ENCODE peak calls at places on chromosomes 2 and 18, in nine cellular contexts. One of them, this sample, is unnamed.

GRCh38 chr18:13246591-13246990 is 28.0 kb downstream of the LDLRAD4 start:
- DNase-seq in mammary epithelial cell: no peak
- DNase-seq in endodermal cell: no peak
- DNase-seq in neural progenitor cell: no peak
- DNase-seq in endothelial cell of umbilical vein: no peak
- DNase-seq in adipocyte: no peak
- DNase-seq in trophoblast cell: no peak
- DNase-seq in mesendoderm: no peak
- DNase-seq in NT2/D1: no peak
- DNase-seq in this sample: peak

GRCh38 chr2:71858056-71858455 is 289.6 kb downstream of the CYP26B1 start:
- DNase-seq in mammary epithelial cell: no peak
- DNase-seq in endodermal cell: peak
- DNase-seq in neural progenitor cell: no peak
- DNase-seq in endothelial cell of umbilical vein: no peak
- DNase-seq in adipocyte: no peak
- DNase-seq in trophoblast cell: no peak
- DNase-seq in mesendoderm: no peak
- DNase-seq in NT2/D1: no peak
- DNase-seq in this sample: peak

GRCh38 chr18:34834897-34835296 is 124.8 kb downstream of the DTNA start:
- DNase-seq in mammary epithelial cell: no peak
- DNase-seq in endodermal cell: no peak
- DNase-seq in neural progenitor cell: no peak
- DNase-seq in endothelial cell of umbilical vein: no peak
- DNase-seq in adipocyte: peak
- DNase-seq in trophoblast cell: no peak
- DNase-seq in mesendoderm: no peak
- DNase-seq in NT2/D1: no peak
- DNase-seq in this sample: no peak

GRCh38 chr2:235698504-235698903 is 204.7 kb downstream of the AGAP1 start:
- DNase-seq in mammary epithelial cell: no peak
- DNase-seq in endodermal cell: no peak
- DNase-seq in neural progenitor cell: no peak
- DNase-seq in endothelial cell of umbilical vein: no peak
- DNase-seq in adipocyte: no peak
- DNase-seq in trophoblast cell: no peak
- DNase-seq in mesendoderm: no peak
- DNase-seq in NT2/D1: no peak
- DNase-seq in this sample: no peak

GRCh38 chr18:58222439-58223125 is 178.6 kb downstream of the NEDD4L start:
- DNase-seq in mammary epithelial cell: peak
- DNase-seq in endodermal cell: no peak
- DNase-seq in neural progenitor cell: no peak
- DNase-seq in endothelial cell of umbilical vein: peak
- DNase-seq in adipocyte: peak
- DNase-seq in trophoblast cell: no peak
- DNase-seq in mesendoderm: no peak
- DNase-seq in NT2/D1: no peak
- DNase-seq in this sample: no peak

GRCh38 chr2:136783856-136784255 is 18.5 kb downstream of the THSD7B start:
- DNase-seq in mammary epithelial cell: no peak
- DNase-seq in endodermal cell: no peak
- DNase-seq in neural progenitor cell: no peak
- DNase-seq in endothelial cell of umbilical vein: no peak
- DNase-seq in adipocyte: no peak
- DNase-seq in trophoblast cell: no peak
- DNase-seq in mesendoderm: no peak
- DNase-seq in NT2/D1: no peak
- DNase-seq in this sample: no peak

GRCh38 chr2:223723954-223724411 is 113.4 kb downstream of the AP1S3 start:
- DNase-seq in mammary epithelial cell: no peak
- DNase-seq in endodermal cell: peak
- DNase-seq in neural progenitor cell: peak
- DNase-seq in endothelial cell of umbilical vein: no peak
- DNase-seq in adipocyte: no peak
- DNase-seq in trophoblast cell: no peak
- DNase-seq in mesendoderm: peak
- DNase-seq in NT2/D1: peak
- DNase-seq in this sample: peak

GRCh38 chr2:127154985-127155650 is 48.2 kb upstream of the BIN1 start:
- DNase-seq in mammary epithelial cell: no peak
- DNase-seq in endodermal cell: no peak
- DNase-seq in neural progenitor cell: no peak
- DNase-seq in endothelial cell of umbilical vein: no peak
- DNase-seq in adipocyte: peak
- DNase-seq in trophoblast cell: no peak
- DNase-seq in mesendoderm: no peak
- DNase-seq in NT2/D1: no peak
- DNase-seq in this sample: no peak

GRCh38 chr2:101823849-101824248 is 126.3 kb downstream of the MAP4K4 start:
- DNase-seq in mammary epithelial cell: peak
- DNase-seq in endodermal cell: no peak
- DNase-seq in neural progenitor cell: no peak
- DNase-seq in endothelial cell of umbilical vein: no peak
- DNase-seq in adipocyte: peak
- DNase-seq in trophoblast cell: no peak
- DNase-seq in mesendoderm: no peak
- DNase-seq in NT2/D1: no peak
- DNase-seq in this sample: no peak

GRCh38 chr2:207819839-207820784 is 50.4 kb upstream of the FZD5 start:
- DNase-seq in mammary epithelial cell: no peak
- DNase-seq in endodermal cell: peak
- DNase-seq in neural progenitor cell: no peak
- DNase-seq in endothelial cell of umbilical vein: no peak
- DNase-seq in adipocyte: no peak
- DNase-seq in trophoblast cell: no peak
- DNase-seq in mesendoderm: no peak
- DNase-seq in NT2/D1: no peak
- DNase-seq in this sample: no peak

GRCh38 chr2:88880441-88880953 is 189.0 kb downstream of the RPIA start:
- DNase-seq in mammary epithelial cell: peak
- DNase-seq in endodermal cell: peak
- DNase-seq in neural progenitor cell: peak
- DNase-seq in endothelial cell of umbilical vein: peak
- DNase-seq in adipocyte: peak
- DNase-seq in trophoblast cell: peak
- DNase-seq in mesendoderm: peak
- DNase-seq in NT2/D1: peak
- DNase-seq in this sample: no peak

GRCh38 chr2:62188416-62188815 is 7.5 kb upstream of the B3GNT2 start:
- DNase-seq in mammary epithelial cell: no peak
- DNase-seq in endodermal cell: no peak
- DNase-seq in neural progenitor cell: no peak
- DNase-seq in endothelial cell of umbilical vein: no peak
- DNase-seq in adipocyte: no peak
- DNase-seq in trophoblast cell: no peak
- DNase-seq in mesendoderm: no peak
- DNase-seq in NT2/D1: no peak
- DNase-seq in this sample: no peak

GRCh38 chr2:209974566-209974965 is 27.9 kb upstream of the RPE start:
- DNase-seq in mammary epithelial cell: peak
- DNase-seq in endodermal cell: no peak
- DNase-seq in neural progenitor cell: no peak
- DNase-seq in endothelial cell of umbilical vein: no peak
- DNase-seq in adipocyte: peak
- DNase-seq in trophoblast cell: no peak
- DNase-seq in mesendoderm: no peak
- DNase-seq in NT2/D1: no peak
- DNase-seq in this sample: no peak
- H3K9ac ChIP-seq in mammary epithelial cell: no peak
- H3K9ac ChIP-seq in endodermal cell: no peak
- H3K9ac ChIP-seq in neural progenitor cell: no peak
- H3K9ac ChIP-seq in endothelial cell of umbilical vein: no peak
- H3K9ac ChIP-seq in adipocyte: no peak
- H3K9ac ChIP-seq in trophoblast cell: no peak
- H3K9ac ChIP-seq in mesendoderm: no peak
- H3K9ac ChIP-seq in NT2/D1: no peak
- H3K9ac ChIP-seq in this sample: no peak

GRCh38 chr2:233476651-233477547 is 89.7 kb downstream of the USP40 start:
- DNase-seq in mammary epithelial cell: no peak
- DNase-seq in endodermal cell: no peak
- DNase-seq in neural progenitor cell: no peak
- DNase-seq in endothelial cell of umbilical vein: no peak
- DNase-seq in adipocyte: no peak
- DNase-seq in trophoblast cell: no peak
- DNase-seq in mesendoderm: no peak
- DNase-seq in NT2/D1: no peak
- DNase-seq in this sample: no peak
- H3K9ac ChIP-seq in mammary epithelial cell: no peak
- H3K9ac ChIP-seq in endodermal cell: no peak
- H3K9ac ChIP-seq in neural progenitor cell: no peak
- H3K9ac ChIP-seq in endothelial cell of umbilical vein: no peak
- H3K9ac ChIP-seq in adipocyte: no peak
- H3K9ac ChIP-seq in trophoblast cell: no peak
- H3K9ac ChIP-seq in mesendoderm: no peak
- H3K9ac ChIP-seq in NT2/D1: no peak
- H3K9ac ChIP-seq in this sample: no peak

DNA sequence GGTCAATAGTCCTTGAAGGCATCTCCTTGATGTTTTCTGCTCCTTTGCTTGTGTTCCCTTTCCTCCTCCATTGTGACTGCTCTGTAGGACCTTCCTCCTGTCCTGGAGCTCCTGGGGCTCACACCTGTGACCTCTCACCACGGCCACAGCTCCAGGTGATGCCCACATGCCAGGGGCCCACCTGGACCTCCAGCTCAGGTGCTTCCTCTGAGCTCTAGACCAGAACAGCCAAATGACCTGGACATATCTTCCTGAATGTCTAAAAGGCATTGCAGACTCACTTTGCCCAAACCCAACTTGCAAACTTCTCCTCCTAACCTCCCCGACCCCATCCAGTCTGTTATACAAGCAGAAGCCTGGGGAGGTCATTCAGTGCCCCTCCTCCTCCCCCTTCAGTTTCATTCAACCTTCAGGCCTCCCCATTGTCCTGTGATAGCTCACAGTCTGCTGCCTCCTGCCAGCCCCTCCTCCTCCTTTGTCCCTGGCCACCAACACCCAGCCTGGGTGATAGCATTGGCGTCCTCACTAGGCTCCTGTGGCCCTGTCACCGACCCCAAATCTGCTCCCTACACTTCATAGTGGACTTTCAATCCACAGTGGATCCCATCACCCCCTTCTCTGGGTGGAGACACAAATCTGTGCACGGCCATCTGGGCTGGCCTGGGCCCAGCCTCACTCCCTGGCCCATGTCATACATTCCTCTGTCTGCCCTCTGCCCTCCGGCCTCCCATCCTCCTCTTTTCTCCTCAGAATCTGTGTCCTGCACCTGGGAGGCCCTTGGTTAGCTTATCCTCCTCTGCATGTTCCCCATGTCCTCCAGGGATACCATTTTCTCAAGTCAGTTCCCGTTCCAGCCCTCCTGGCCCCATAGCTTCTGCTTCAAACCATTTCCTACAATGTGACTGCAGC is 310.4 kb upstream of the HDAC4 start:
- DNase-seq in mammary epithelial cell: no peak
- DNase-seq in endodermal cell: peak
- DNase-seq in neural progenitor cell: peak
- DNase-seq in endothelial cell of umbilical vein: no peak
- DNase-seq in adipocyte: no peak
- DNase-seq in trophoblast cell: no peak
- DNase-seq in mesendoderm: peak
- DNase-seq in NT2/D1: no peak
- DNase-seq in this sample: peak
- H3K9ac ChIP-seq in mammary epithelial cell: no peak
- H3K9ac ChIP-seq in endodermal cell: no peak
- H3K9ac ChIP-seq in neural progenitor cell: no peak
- H3K9ac ChIP-seq in endothelial cell of umbilical vein: no peak
- H3K9ac ChIP-seq in adipocyte: no peak
- H3K9ac ChIP-seq in trophoblast cell: no peak
- H3K9ac ChIP-seq in mesendoderm: no peak
- H3K9ac ChIP-seq in NT2/D1: no peak
- H3K9ac ChIP-seq in this sample: no peak

DNA sequence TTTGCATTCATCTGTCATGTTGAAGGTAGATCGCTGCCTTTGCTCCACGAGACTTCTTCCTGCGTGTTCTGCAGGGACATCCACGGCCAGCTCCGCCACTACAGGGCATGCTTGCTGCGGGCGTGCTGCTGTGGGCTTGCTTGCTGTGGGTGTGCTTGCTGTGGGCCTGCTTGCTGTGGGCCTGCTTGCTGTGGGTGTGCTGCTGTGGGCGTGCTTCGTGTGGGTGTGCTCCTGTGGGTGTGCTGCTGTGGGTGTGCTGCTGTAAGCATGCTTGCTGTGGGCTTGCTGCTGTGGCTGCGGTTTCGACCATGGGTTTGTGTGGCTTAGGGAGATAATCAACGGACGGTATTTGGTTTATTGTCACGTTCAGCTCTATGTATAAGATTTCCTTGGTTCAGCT is 161.3 kb upstream of the NFATC1 start:
- DNase-seq in mammary epithelial cell: no peak
- DNase-seq in endodermal cell: no peak
- DNase-seq in neural progenitor cell: no peak
- DNase-seq in endothelial cell of umbilical vein: no peak
- DNase-seq in adipocyte: no peak
- DNase-seq in trophoblast cell: no peak
- DNase-seq in mesendoderm: no peak
- DNase-seq in NT2/D1: no peak
- DNase-seq in this sample: no peak
- H3K9ac ChIP-seq in mammary epithelial cell: no peak
- H3K9ac ChIP-seq in endodermal cell: no peak
- H3K9ac ChIP-seq in neural progenitor cell: no peak
- H3K9ac ChIP-seq in endothelial cell of umbilical vein: no peak
- H3K9ac ChIP-seq in adipocyte: no peak
- H3K9ac ChIP-seq in trophoblast cell: no peak
- H3K9ac ChIP-seq in mesendoderm: no peak
- H3K9ac ChIP-seq in NT2/D1: no peak
- H3K9ac ChIP-seq in this sample: no peak

This sample was measured in H9.